ENCODE peak calls at places on chromosome 1, in eight cellular contexts. One of them, this sample, is unnamed. For H3K36me3 and H3K4me1, the result is how much of the 10 kb centered on the place peaks cover.

GRCh38 chr1:32878183-32878582 is 7.5 kb upstream of the FNDC5 start:
- DNase-seq in ovary: no peak
- DNase-seq in Peyer's patch: no peak
- DNase-seq in cardiac muscle cell: no peak
- DNase-seq in ascending aorta: no peak
- DNase-seq in tibial artery: no peak
- DNase-seq in lung: no peak
- DNase-seq in body of pancreas: no peak
- DNase-seq in this sample: no peak

GRCh38 chr1:147541672-147542548 is 609 bp downstream of the BCL9 start:
- DNase-seq in ovary: peak
- DNase-seq in Peyer's patch: no peak
- DNase-seq in cardiac muscle cell: peak
- DNase-seq in ascending aorta: no peak
- DNase-seq in tibial artery: peak
- DNase-seq in lung: no peak
- DNase-seq in body of pancreas: peak
- DNase-seq in this sample: no peak

GRCh38 chr1:98086796-98087195 is 166.0 kb upstream of the DPYD start:
- DNase-seq in ovary: no peak
- DNase-seq in Peyer's patch: no peak
- DNase-seq in cardiac muscle cell: no peak
- DNase-seq in ascending aorta: no peak
- DNase-seq in tibial artery: no peak
- DNase-seq in lung: no peak
- DNase-seq in body of pancreas: no peak
- DNase-seq in this sample: peak

GRCh38 chr1:181101581-181102226 is 13.2 kb downstream of the IER5 start:
- DNase-seq in ovary: peak
- DNase-seq in Peyer's patch: no peak
- DNase-seq in cardiac muscle cell: no peak
- DNase-seq in ascending aorta: no peak
- DNase-seq in tibial artery: no peak
- DNase-seq in lung: no peak
- DNase-seq in body of pancreas: no peak
- DNase-seq in this sample: no peak

GRCh38 chr1:151606384-151606783 is 5.5 kb upstream of the SNX27 start:
- DNase-seq in ovary: no peak
- DNase-seq in Peyer's patch: no peak
- DNase-seq in cardiac muscle cell: no peak
- DNase-seq in ascending aorta: no peak
- DNase-seq in tibial artery: no peak
- DNase-seq in lung: no peak
- DNase-seq in body of pancreas: no peak
- DNase-seq in this sample: peak

GRCh38 chr1:226972931-226973330 is 32.8 kb downstream of the COQ8A start:
- DNase-seq in ovary: no peak
- DNase-seq in Peyer's patch: no peak
- DNase-seq in cardiac muscle cell: no peak
- DNase-seq in ascending aorta: no peak
- DNase-seq in tibial artery: no peak
- DNase-seq in lung: no peak
- DNase-seq in body of pancreas: peak
- DNase-seq in this sample: no peak

GRCh38 chr1:54487571-54488050 is 60.4 kb upstream of the ACOT11 start:
- DNase-seq in ovary: peak
- DNase-seq in Peyer's patch: peak
- DNase-seq in cardiac muscle cell: no peak
- DNase-seq in ascending aorta: no peak
- DNase-seq in tibial artery: peak
- DNase-seq in lung: no peak
- DNase-seq in body of pancreas: peak
- DNase-seq in this sample: no peak

GRCh38 chr1:212518188-212518951 is 85.7 kb downstream of the NENF start:
- DNase-seq in ovary: peak
- DNase-seq in Peyer's patch: no peak
- DNase-seq in cardiac muscle cell: no peak
- DNase-seq in ascending aorta: peak
- DNase-seq in tibial artery: peak
- DNase-seq in lung: peak
- DNase-seq in body of pancreas: peak
- DNase-seq in this sample: no peak

GRCh38 chr1:182384387-182384960 is 7.1 kb downstream of the GLUL start:
- DNase-seq in ovary: no peak
- DNase-seq in Peyer's patch: no peak
- DNase-seq in cardiac muscle cell: no peak
- DNase-seq in ascending aorta: no peak
- DNase-seq in tibial artery: no peak
- DNase-seq in lung: no peak
- DNase-seq in body of pancreas: no peak
- DNase-seq in this sample: no peak

GRCh38 chr1:182387566-182387965 is 4.0 kb downstream of the GLUL start:
- DNase-seq in ovary: no peak
- DNase-seq in Peyer's patch: no peak
- DNase-seq in cardiac muscle cell: no peak
- DNase-seq in ascending aorta: no peak
- DNase-seq in tibial artery: no peak
- DNase-seq in lung: no peak
- DNase-seq in body of pancreas: no peak
- DNase-seq in this sample: no peak

GRCh38 chr1:182383934-182384333 is 7.7 kb downstream of the GLUL start:
- DNase-seq in ovary: no peak
- DNase-seq in Peyer's patch: no peak
- DNase-seq in cardiac muscle cell: no peak
- DNase-seq in ascending aorta: no peak
- DNase-seq in tibial artery: no peak
- DNase-seq in lung: no peak
- DNase-seq in body of pancreas: no peak
- DNase-seq in this sample: no peak

GRCh38 chr1:182386980-182387379 is 4.6 kb downstream of the GLUL start:
- DNase-seq in ovary: no peak
- DNase-seq in Peyer's patch: no peak
- DNase-seq in cardiac muscle cell: no peak
- DNase-seq in ascending aorta: no peak
- DNase-seq in tibial artery: no peak
- DNase-seq in lung: no peak
- DNase-seq in body of pancreas: no peak
- DNase-seq in this sample: no peak

DNA sequence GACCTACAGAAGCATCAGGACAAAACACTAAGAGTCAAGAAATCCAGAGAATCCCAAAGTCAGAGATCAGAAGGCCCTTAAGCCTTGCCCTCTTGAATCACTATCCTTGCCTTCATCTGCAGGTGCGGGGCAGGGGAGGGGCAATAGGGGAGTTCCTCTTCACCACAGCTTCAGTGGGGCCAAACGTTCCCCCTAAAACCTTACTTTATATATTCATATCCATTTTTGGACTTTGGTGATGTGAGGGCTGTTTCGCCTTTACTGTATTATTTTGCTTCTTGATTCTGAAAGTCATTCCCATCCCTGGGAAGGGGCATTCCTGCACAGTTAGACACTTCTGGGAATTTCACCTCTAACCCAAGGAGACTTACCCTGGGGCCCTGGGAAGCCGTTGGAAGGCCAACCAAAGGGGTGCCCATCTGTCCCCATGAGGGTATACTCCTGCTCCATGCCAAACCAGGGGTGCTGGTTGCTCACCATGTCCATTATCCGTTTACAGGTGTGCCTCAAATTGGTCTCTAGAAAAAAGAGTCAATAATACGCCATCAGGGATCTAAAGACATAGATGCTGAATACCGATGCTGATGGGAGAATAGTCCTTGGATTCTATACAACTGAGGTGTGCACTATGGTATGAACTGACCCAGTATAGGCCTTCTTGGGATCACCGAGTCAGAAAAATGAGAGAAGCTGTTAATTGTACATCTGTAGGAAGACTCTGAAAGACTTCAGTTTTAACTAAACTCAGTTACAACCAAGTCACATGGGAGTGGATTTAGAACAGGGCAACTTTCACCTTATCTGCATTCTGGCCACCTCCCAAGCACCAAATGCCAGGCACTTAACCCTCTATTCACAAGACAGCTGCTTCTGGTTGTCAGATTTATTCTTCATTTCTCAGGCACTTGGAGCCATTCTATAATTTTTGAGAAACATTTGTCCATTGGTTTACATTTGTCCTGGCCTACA is 5.4 kb downstream of the GLUL start:
- DNase-seq in ovary: no peak
- DNase-seq in Peyer's patch: no peak
- DNase-seq in cardiac muscle cell: no peak
- DNase-seq in ascending aorta: no peak
- DNase-seq in tibial artery: no peak
- DNase-seq in lung: no peak
- DNase-seq in body of pancreas: no peak
- DNase-seq in this sample: no peak
- H3K36me3 ChIP-seq in ovary: under half
- H3K36me3 ChIP-seq in Peyer's patch: under half
- H3K36me3 ChIP-seq in cardiac muscle cell: half or more
- H3K36me3 ChIP-seq in ascending aorta: half or more
- H3K36me3 ChIP-seq in tibial artery: half or more
- H3K36me3 ChIP-seq in lung: half or more
- H3K36me3 ChIP-seq in body of pancreas: under half
- H3K36me3 ChIP-seq in this sample: under half

DNA sequence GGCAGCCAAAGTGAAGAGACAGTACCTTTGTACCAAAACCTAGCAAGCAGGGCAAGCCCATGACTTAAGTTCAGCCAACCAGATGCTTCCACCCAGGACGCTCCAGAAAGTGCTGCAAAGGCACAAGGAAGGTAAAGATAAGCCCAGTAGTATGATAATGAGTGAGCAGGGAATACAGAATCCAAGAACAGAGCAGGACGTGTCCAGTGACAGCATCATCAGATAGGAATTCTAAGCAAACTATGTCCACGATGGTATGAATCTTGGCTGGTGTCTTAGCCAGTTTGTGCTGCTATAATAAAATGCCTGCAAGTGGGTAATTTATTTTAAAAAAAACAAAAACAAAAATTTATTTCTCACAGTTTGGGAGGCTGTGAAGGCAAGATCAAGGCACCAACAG is 13.6 kb downstream of the GJA4 start:
- DNase-seq in ovary: no peak
- DNase-seq in Peyer's patch: no peak
- DNase-seq in cardiac muscle cell: no peak
- DNase-seq in ascending aorta: no peak
- DNase-seq in tibial artery: no peak
- DNase-seq in lung: no peak
- DNase-seq in body of pancreas: no peak
- DNase-seq in this sample: no peak
- TF ChIP-seq CTCF in ovary: no peak
- TF ChIP-seq CTCF in Peyer's patch: no peak
- TF ChIP-seq CTCF in cardiac muscle cell: no peak
- TF ChIP-seq CTCF in ascending aorta: no peak
- TF ChIP-seq CTCF in tibial artery: no peak
- TF ChIP-seq CTCF in lung: no peak
- TF ChIP-seq CTCF in body of pancreas: no peak
- TF ChIP-seq CTCF in this sample: no peak

GRCh38 chr1:170730443-170730842 is 66.5 kb downstream of the PRRX1 start:
- DNase-seq in ovary: no peak
- DNase-seq in Peyer's patch: no peak
- DNase-seq in cardiac muscle cell: no peak
- DNase-seq in ascending aorta: no peak
- DNase-seq in tibial artery: no peak
- DNase-seq in lung: no peak
- DNase-seq in body of pancreas: no peak
- DNase-seq in this sample: no peak

GRCh38 chr1:170734412-170735175 is 70.7 kb downstream of the PRRX1 start:
- DNase-seq in ovary: no peak
- DNase-seq in Peyer's patch: no peak
- DNase-seq in cardiac muscle cell: no peak
- DNase-seq in ascending aorta: no peak
- DNase-seq in tibial artery: no peak
- DNase-seq in lung: no peak
- DNase-seq in body of pancreas: no peak
- DNase-seq in this sample: no peak

GRCh38 chr1:170732262-170732595 is 68.3 kb downstream of the PRRX1 start:
- DNase-seq in ovary: no peak
- DNase-seq in Peyer's patch: no peak
- DNase-seq in cardiac muscle cell: no peak
- DNase-seq in ascending aorta: no peak
- DNase-seq in tibial artery: no peak
- DNase-seq in lung: no peak
- DNase-seq in body of pancreas: no peak
- DNase-seq in this sample: no peak

GRCh38 chr1:170729608-170730378 is 65.9 kb downstream of the PRRX1 start:
- DNase-seq in ovary: no peak
- DNase-seq in Peyer's patch: no peak
- DNase-seq in cardiac muscle cell: no peak
- DNase-seq in ascending aorta: no peak
- DNase-seq in tibial artery: peak
- DNase-seq in lung: no peak
- DNase-seq in body of pancreas: no peak
- DNase-seq in this sample: no peak

DNA sequence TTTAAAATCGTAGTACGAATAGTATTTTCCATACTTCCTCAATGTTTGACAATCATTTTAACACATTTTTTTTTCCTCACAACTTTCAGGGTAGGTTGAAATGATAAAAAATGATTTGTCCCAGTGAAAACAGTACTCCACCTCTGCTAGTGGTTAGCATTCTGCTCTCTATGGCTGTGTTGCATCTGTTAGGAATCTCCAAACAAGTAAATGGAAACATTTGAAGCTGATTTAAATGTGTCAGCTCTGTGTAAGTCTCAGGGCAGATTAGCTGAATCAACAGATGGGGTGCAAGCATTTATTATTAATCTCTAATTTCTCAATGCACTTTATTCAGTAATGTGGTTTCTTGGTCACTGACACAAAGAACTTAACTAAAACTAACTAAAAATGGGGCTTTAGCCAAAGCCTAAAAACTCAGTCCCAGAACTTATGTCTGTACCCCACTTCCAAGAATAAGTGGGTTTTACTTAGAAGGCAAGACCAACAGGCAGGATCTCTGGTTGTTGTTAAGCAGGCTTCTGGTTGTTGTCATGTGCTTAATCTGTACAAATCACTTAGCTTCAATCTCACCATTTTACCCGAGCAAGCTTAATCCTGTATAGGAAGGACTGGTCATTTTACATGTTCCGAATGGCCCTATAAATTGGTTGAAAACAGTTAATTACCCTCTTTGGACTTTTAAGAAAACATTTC is 67.8 kb downstream of the PRRX1 start:
- DNase-seq in ovary: no peak
- DNase-seq in Peyer's patch: no peak
- DNase-seq in cardiac muscle cell: no peak
- DNase-seq in ascending aorta: no peak
- DNase-seq in tibial artery: no peak
- DNase-seq in lung: no peak
- DNase-seq in body of pancreas: no peak
- DNase-seq in this sample: no peak
- H3K4me1 ChIP-seq in ovary: under half
- H3K4me1 ChIP-seq in Peyer's patch: under half
- H3K4me1 ChIP-seq in cardiac muscle cell: under half
- H3K4me1 ChIP-seq in ascending aorta: under half
- H3K4me1 ChIP-seq in tibial artery: under half
- H3K4me1 ChIP-seq in lung: under half
- H3K4me1 ChIP-seq in body of pancreas: under half
- H3K4me1 ChIP-seq in this sample: under half

GRCh38 chr1:220094016-220094911 is at the start of gene IARS2:
- DNase-seq in ovary: peak
- DNase-seq in Peyer's patch: peak
- DNase-seq in cardiac muscle cell: peak
- DNase-seq in ascending aorta: peak
- DNase-seq in tibial artery: peak
- DNase-seq in lung: peak
- DNase-seq in body of pancreas: peak
- DNase-seq in this sample: peak

DNA sequence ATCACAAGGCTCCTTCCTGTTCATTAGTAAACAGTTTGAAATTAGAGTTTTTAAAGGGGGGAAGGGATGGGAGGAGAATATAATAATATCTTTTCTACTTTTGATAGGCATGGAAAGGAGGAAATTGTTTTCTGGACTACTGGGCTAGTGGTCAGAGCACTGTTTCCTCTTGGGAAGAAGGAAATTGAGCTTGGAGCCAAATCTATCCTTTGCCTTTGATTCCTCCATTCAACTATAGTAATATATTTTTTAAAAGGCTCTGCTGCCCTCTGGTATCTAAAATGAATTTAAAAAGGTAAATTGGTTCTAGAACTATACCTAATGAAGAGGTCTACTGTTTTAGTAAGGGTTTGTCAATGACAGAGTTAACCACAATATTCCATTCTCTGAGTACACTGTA is 5.9 kb downstream of the IARS2 start:
- DNase-seq in ovary: no peak
- DNase-seq in Peyer's patch: no peak
- DNase-seq in cardiac muscle cell: no peak
- DNase-seq in ascending aorta: no peak
- DNase-seq in tibial artery: no peak
- DNase-seq in lung: no peak
- DNase-seq in body of pancreas: no peak
- DNase-seq in this sample: no peak
- H3K36me3 ChIP-seq in ovary: under half
- H3K36me3 ChIP-seq in Peyer's patch: under half
- H3K36me3 ChIP-seq in cardiac muscle cell: half or more
- H3K36me3 ChIP-seq in ascending aorta: half or more
- H3K36me3 ChIP-seq in tibial artery: half or more
- H3K36me3 ChIP-seq in lung: under half
- H3K36me3 ChIP-seq in body of pancreas: under half
- H3K36me3 ChIP-seq in this sample: under half